ENCODE peak calls at places on chromosomes 2 and 18, in six cellular contexts. Q is neural crest cell; I is Daoy; G is activated naive CD4-positive, alpha-beta T cell; U is pancreas; D is NCI-H524. C is an unnamed sample.

GRCh38 chr2:230602562-230603230 is 109.9 kb upstream of the CAB39 start:
- DNase-seq in Q (no peak), I (no peak), G (no peak), U (no peak), D (no peak), C (no peak)

GRCh38 chr18:80175451-80176235 is 66.6 kb downstream of the ADNP2 start:
- DNase-seq in Q (no peak), I (no peak), G (no peak), U (no peak), D (no peak), C (no peak)

GRCh38 chr18:42192251-42193248 is 237.5 kb downstream of the PIK3C3 start:
- DNase-seq in Q (no peak), I (no peak), G (no peak), U (no peak), D (no peak), C (no peak)

GRCh38 chr18:12645751-12646203 is 12.1 kb downstream of the SPIRE1 start:
- DNase-seq in Q (no peak), I (no peak), G (no peak), U (no peak), D (peak), C (no peak)

GRCh38 chr18:27599202-27599829 is 414.2 kb upstream of the CHST9 start:
- DNase-seq in Q (peak), I (peak), G (no peak), U (no peak), D (peak), C (no peak)

GRCh38 chr2:14567561-14567960 is 65.0 kb upstream of the LRATD1 start:
- DNase-seq in Q (no peak), I (no peak), G (no peak), U (no peak), D (no peak), C (no peak)

GRCh38 chr2:68193144-68193543 is 35.5 kb downstream of the PNO1 start:
- DNase-seq in Q (no peak), I (peak), G (no peak), U (no peak), D (no peak), C (no peak)

GRCh38 chr2:20184067-20184938 is 40.6 kb downstream of the SDC1 start:
- DNase-seq in Q (no peak), I (peak), G (no peak), U (peak), D (no peak), C (no peak)

GRCh38 chr2:37569131-37569530 is 102.3 kb downstream of the CDC42EP3 start:
- DNase-seq in Q (no peak), I (no peak), G (no peak), U (no peak), D (no peak), C (no peak)

GRCh38 chr2:212959469-212960117 is 191.8 kb downstream of the IKZF2 start:
- DNase-seq in Q (no peak), I (no peak), G (no peak), U (no peak), D (peak), C (no peak)

GRCh38 chr2:98514879-98515570 is 70.4 kb downstream of the INPP4A start:
- DNase-seq in Q (no peak), I (peak), G (no peak), U (no peak), D (no peak), C (no peak)

GRCh38 chr2:18161681-18162080 is 283.2 kb downstream of the KCNS3 start:
- DNase-seq in Q (no peak), I (no peak), G (no peak), U (no peak), D (no peak), C (no peak)

GRCh38 chr18:49890041-49890440 is 76.7 kb upstream of the ACAA2 start:
- DNase-seq in Q (no peak), I (no peak), G (no peak), U (no peak), D (no peak), C (no peak)

GRCh38 chr2:151361674-151362380 is 4.4 kb downstream of the TNFAIP6 start:
- DNase-seq in Q (no peak), I (no peak), G (no peak), U (no peak), D (no peak), C (no peak)

GRCh38 chr18:49668583-49669290 is 106.9 kb downstream of the LIPG start:
- DNase-seq in Q (no peak), I (peak), G (no peak), U (no peak), D (peak), C (no peak)

GRCh38 chr2:197184959-197185586 is 125.5 kb downstream of the ANKRD44 start:
- DNase-seq in Q (no peak), I (no peak), G (no peak), U (peak), D (no peak), C (no peak)

GRCh38 chr18:74242451-74243096 is 49.2 kb downstream of the CYB5A start:
- DNase-seq in Q (no peak), I (no peak), G (no peak), U (no peak), D (no peak), C (no peak)

GRCh38 chr2:215931256-215931903 is 82.0 kb downstream of the MREG start:
- DNase-seq in Q (peak), I (peak), G (no peak), U (no peak), D (peak), C (no peak)

GRCh38 chr2:170679607-170680079 is 35.5 kb upstream of the SP5 start:
- DNase-seq in Q (peak), I (no peak), G (no peak), U (no peak), D (peak), C (no peak)

GRCh38 chr18:40152859-40153258 is 1802.2 kb upstream of the PIK3C3 start:
- DNase-seq in Q (no peak), I (no peak), G (no peak), U (no peak), D (no peak), C (no peak)

GRCh38 chr2:133737597-133737996 is 169.3 kb upstream of the NCKAP5 start:
- DNase-seq in Q (no peak), I (no peak), G (no peak), U (no peak), D (no peak), C (no peak)

GRCh38 chr2:203225423-203226039 is 13.3 kb upstream of the CYP20A1 start:
- DNase-seq in Q (no peak), I (peak), G (no peak), U (no peak), D (peak), C (no peak)

GRCh38 chr2:43174368-43175186 is 51.8 kb downstream of the ZFP36L2 start:
- DNase-seq in Q (no peak), I (no peak), G (peak), U (no peak), D (no peak), C (no peak)

GRCh38 chr2:152875832-152876669 is 157.6 kb downstream of the ARL6IP6 start:
- DNase-seq in Q (no peak), I (no peak), G (no peak), U (no peak), D (no peak), C (no peak)

GRCh38 chr2:53234548-53234903 is 533.1 kb upstream of the CHAC2 start:
- DNase-seq in Q (no peak), I (no peak), G (no peak), U (no peak), D (peak), C (no peak)

GRCh38 chr18:49550621-49551020 is 11.2 kb upstream of the LIPG start:
- DNase-seq in Q (no peak), I (no peak), G (no peak), U (no peak), D (no peak), C (no peak)

GRCh38 chr2:145692971-145693478 is 1173.1 kb upstream of the ZEB2 start:
- DNase-seq in Q (no peak), I (peak), G (no peak), U (no peak), D (peak), C (no peak)

GRCh38 chr18:79945118-79946042 is 6.1 kb downstream of the SLC66A2 start:
- DNase-seq in Q (no peak), I (no peak), G (no peak), U (no peak), D (no peak), C (no peak)

GRCh38 chr2:23350026-23350791 is 34.8 kb upstream of the KLHL29 start:
- DNase-seq in Q (no peak), I (no peak), G (no peak), U (no peak), D (peak), C (no peak)

GRCh38 chr2:70851704-70852103 is 16.1 kb upstream of the CD207 start:
- DNase-seq in Q (no peak), I (peak), G (no peak), U (no peak), D (no peak), C (no peak)

GRCh38 chr2:178767099-178768060 is 39.8 kb downstream of the TTN start:
- DNase-seq in Q (no peak), I (no peak), G (no peak), U (no peak), D (peak), C (no peak)